ENCODE peak calls at places on chromosomes 16 and 17, in four cellular contexts. H, K, E and G are unnamed samples.

GRCh38 chr17:19733953-19734526 is 14.1 kb downstream of the ALDH3A1 start:
- DNase-seq in H (no peak), K (peak), E (no peak), G (no peak)

GRCh38 chr16:87150359-87151280 is 166.6 kb downstream of the C16orf95 start:
- DNase-seq in H (no peak), K (no peak), E (no peak), G (peak)

GRCh38 chr17:64498308-64499203 is 1.7 kb upstream of the POLG2 start:
- DNase-seq in H (no peak), K (no peak), E (no peak), G (no peak)

GRCh38 chr17:9472094-9472493 is 103.5 kb downstream of the STX8 start:
- DNase-seq in H (no peak), K (no peak), E (no peak), G (no peak)

GRCh38 chr16:14514967-14515366 is 115.1 kb downstream of the PARN start:
- DNase-seq in H (no peak), K (no peak), E (no peak), G (no peak)

GRCh38 chr17:887842-888214 is 91.7 kb downstream of the NXN start:
- DNase-seq in H (no peak), K (no peak), E (no peak), G (no peak)

GRCh38 chr17:7914771-7915610 is 1.1 kb downstream of the RNF227 start:
- DNase-seq in H (no peak), K (no peak), E (no peak), G (no peak)

GRCh38 chr17:56910509-56911235 is 3.2 kb downstream of the TRIM25 start:
- DNase-seq in H (no peak), K (no peak), E (no peak), G (no peak)

GRCh38 chr17:12580640-12581039 is 85.0 kb upstream of the MYOCD start:
- DNase-seq in H (no peak), K (no peak), E (no peak), G (no peak)

GRCh38 chr17:9802294-9802693 is 10.9 kb upstream of the DHRS7C start:
- DNase-seq in H (no peak), K (no peak), E (no peak), G (no peak)

GRCh38 chr16:53216798-53217197 is 162.0 kb downstream of the CHD9 start:
- DNase-seq in H (no peak), K (no peak), E (no peak), G (no peak)

GRCh38 chr17:31787857-31788570 is 71.0 kb downstream of the COPRS start:
- DNase-seq in H (peak), K (peak), E (no peak), G (no peak)

GRCh38 chr17:42346473-42346872 is 41.8 kb downstream of the STAT3 start:
- DNase-seq in H (no peak), K (no peak), E (no peak), G (no peak)

GRCh38 chr17:42347606-42348005 is 40.6 kb downstream of the STAT3 start:
- DNase-seq in H (no peak), K (no peak), E (no peak), G (no peak)

GRCh38 chr17:42347198-42347597 is 41.0 kb downstream of the STAT3 start:
- DNase-seq in H (no peak), K (no peak), E (no peak), G (no peak)

GRCh38 chr17:42345396-42346078 is 42.7 kb downstream of the STAT3 start:
- DNase-seq in H (no peak), K (no peak), E (no peak), G (no peak)

GRCh38 chr17:42348104-42348503 is 40.1 kb downstream of the STAT3 start:
- DNase-seq in H (no peak), K (no peak), E (no peak), G (no peak)
- TF ChIP-seq TARDBP in H (no peak), K (no peak), E (no peak), G (no peak)

DNA sequence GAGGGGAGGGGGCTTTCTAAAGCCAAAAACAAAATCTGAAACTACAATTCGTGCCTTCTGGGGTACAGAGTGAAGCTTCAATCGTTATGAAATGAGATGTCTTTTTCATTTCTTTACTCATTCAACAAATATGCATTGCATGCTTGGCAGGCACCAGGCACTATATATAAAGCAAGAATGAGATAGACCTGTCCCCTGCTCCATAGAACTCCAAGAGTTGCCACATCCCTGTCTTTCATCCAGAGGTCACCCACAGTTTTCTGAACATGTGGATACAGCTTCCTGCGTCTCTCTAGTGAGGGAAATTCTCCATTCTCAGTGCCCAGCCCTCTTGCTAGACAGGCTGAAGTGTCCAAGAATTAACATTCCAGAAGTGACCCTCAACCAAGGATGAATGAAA is 343.2 kb upstream of the MAF start:
- DNase-seq in H (no peak), K (no peak), E (no peak), G (no peak)
- TF ChIP-seq FOXK2 in H (no peak), K (no peak), E (no peak), G (no peak)

GRCh38 chr17:77316191-77316641 is 175.4 kb downstream of the SEC14L1 start:
- DNase-seq in H (no peak), K (no peak), E (no peak), G (no peak)
- TF ChIP-seq TARDBP in H (no peak), K (no peak), E (no peak), G (no peak)

GRCh38 chr16:3098459-3099394 is at the start of gene ZSCAN10:
- DNase-seq in H (no peak), K (no peak), E (no peak), G (no peak)
- TF ChIP-seq FOXK2 in H (no peak), K (no peak), E (no peak), G (no peak)